ENCODE peak calls at places on chromosomes 3 and 15, in six cellular contexts. Y, P, B, S, T and N are unnamed samples.

GRCh38 chr15:81133782-81134461 is at the start of gene CFAP161:
- DNase-seq in P (peak; percentile 33), B (peak; percentile 86), T (peak; percentile 97), Y (peak; percentile 69), S (peak; percentile 69), N (no peak)

GRCh38 chr3:166788936-166789335 is 591.2 kb downstream of the ZBBX start:
- DNase-seq in Y (no peak), S (no peak), P (no peak), T (no peak), B (no peak), N (no peak)

GRCh38 chr3:193826126-193826795 is 233.3 kb downstream of the OPA1 start:
- DNase-seq in T (no peak), Y (peak; percentile 34), B (no peak), P (no peak), S (peak; percentile 92), N (no peak)

GRCh38 chr3:184543848-184544512 is 17.6 kb upstream of the EPHB3 start:
- DNase-seq in Y (peak; percentile 69), P (peak; percentile 74), B (no peak), S (peak; percentile 52), T (peak; percentile 92), N (peak; percentile 82)

GRCh38 chr15:45646220-45646619 is 11.4 kb downstream of the SQOR start:
- DNase-seq in T (no peak), S (peak; percentile 55), Y (peak; percentile 79), B (no peak), P (no peak), N (no peak)

GRCh38 chr3:24548278-24548677 is 53.6 kb upstream of the THRB start:
- DNase-seq in B (no peak), S (peak; percentile 39), T (no peak), Y (no peak), P (no peak), N (no peak)

GRCh38 chr15:73928971-73929627 is 2.8 kb downstream of the LOXL1 start:
- DNase-seq in Y (no peak), P (peak; percentile 19), B (no peak), T (peak; percentile 55), S (no peak), N (no peak)

GRCh38 chr15:58453931-58454793 is 22.4 kb downstream of the LIPC start:
- DNase-seq in T (no peak), Y (no peak), P (no peak), S (no peak), B (no peak), N (no peak)

GRCh38 chr15:100170280-100170654 is 171.5 kb downstream of the ADAMTS17 start:
- DNase-seq in T (no peak), S (no peak), Y (no peak), B (no peak), P (no peak), N (no peak)

GRCh38 chr15:79418693-79419279 is 13.3 kb upstream of the MINAR1 start:
- DNase-seq in Y (no peak), T (peak; percentile 39), S (peak; percentile 16), B (no peak), P (no peak), N (no peak)

GRCh38 chr15:101391981-101392566 is 97.0 kb upstream of the SNRPA1 start:
- DNase-seq in Y (no peak), T (no peak), P (no peak), B (no peak), S (no peak), N (no peak)

GRCh38 chr3:14478943-14479550 is 61.1 kb downstream of the GRIP2 start:
- DNase-seq in S (no peak), P (no peak), T (no peak), B (peak; percentile 84), Y (no peak), N (no peak)

GRCh38 chr3:42749753-42750231 is 23.3 kb downstream of the CCDC13 start:
- DNase-seq in T (peak; percentile 54), P (peak; percentile 60), Y (no peak), S (no peak), B (no peak), N (no peak)

GRCh38 chr15:75811616-75812015 is 31.6 kb upstream of the UBE2Q2 start:
- DNase-seq in Y (no peak), B (no peak), T (no peak), P (no peak), S (peak; percentile 46), N (no peak)

GRCh38 chr3:192772495-192772894 is 45.2 kb upstream of the FGF12 start:
- DNase-seq in P (no peak), Y (peak; percentile 18), S (peak; percentile 34), B (no peak), T (peak; percentile 61), N (no peak)

GRCh38 chr3:196537319-196537984 is 22.3 kb upstream of the SMCO1 start:
- DNase-seq in B (no peak), P (peak; percentile 38), T (peak; percentile 60), S (no peak), Y (peak; percentile 13), N (no peak)

GRCh38 chr15:83372434-83372873 is 74.7 kb upstream of the SH3GL3 start:
- DNase-seq in S (peak; percentile 47), T (peak; percentile 37), B (no peak), Y (no peak), P (no peak), N (no peak)

GRCh38 chr3:152403632-152404066 is 134.9 kb downstream of the MBNL1 start:
- DNase-seq in Y (peak; percentile 42), B (peak; percentile 66), S (peak; percentile 45), P (no peak), T (no peak), N (no peak)

GRCh38 chr15:39191871-39192281 is 389.0 kb upstream of the THBS1 start:
- DNase-seq in T (no peak), Y (peak; percentile 61), S (peak; percentile 77), P (no peak), B (no peak), N (no peak)

DNA sequence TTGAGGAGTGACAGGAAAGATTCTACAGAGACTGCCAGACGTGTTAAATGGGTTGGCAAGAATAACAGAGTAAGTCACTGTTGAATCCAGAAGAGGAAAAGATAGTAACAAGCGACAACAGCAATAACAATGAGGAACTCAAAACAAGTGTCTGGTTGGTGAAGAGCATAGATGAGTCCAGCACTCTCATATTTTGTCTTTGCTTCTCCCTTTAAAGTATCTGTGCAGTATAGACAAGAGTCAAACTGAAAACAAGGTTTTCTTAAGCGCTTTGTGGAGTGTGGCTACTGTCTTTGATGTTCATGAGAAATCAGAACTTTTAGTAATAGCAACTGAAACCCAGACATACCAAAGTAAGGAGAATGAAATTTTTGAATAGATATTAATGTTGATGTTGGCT is 185.3 kb downstream of the NFKBIZ start:
- DNase-seq in Y (no peak), B (no peak), T (no peak), S (no peak), P (no peak), N (no peak)
- H3K9ac ChIP-seq in Y (no peak overlapping the region), B (no peak overlapping the region), T (no peak overlapping the region), S (no peak overlapping the region), P (no peak overlapping the region), N (no peak overlapping the region)

DNA sequence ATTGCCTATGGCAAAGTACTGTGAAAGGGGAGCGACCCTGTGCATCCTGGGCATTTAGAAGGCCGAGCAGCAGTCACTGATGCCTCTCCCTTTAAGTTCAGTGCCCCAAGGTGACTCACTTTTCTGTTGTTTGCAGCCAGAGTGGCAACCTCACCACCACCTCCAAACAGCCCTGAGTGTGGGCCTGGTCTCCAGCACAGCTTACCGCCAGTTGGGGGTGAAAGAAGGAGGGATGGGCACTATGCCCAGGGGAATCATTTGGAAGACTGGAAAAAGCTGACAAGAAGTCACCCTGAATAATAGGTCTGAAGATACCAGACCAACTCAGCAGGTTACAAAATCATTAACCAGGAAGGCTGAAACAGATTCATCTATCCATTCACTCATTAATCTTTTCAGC is 571.8 kb downstream of the EPHB1 start:
- DNase-seq in P (no peak), S (no peak), Y (no peak), B (no peak), T (no peak), N (no peak)
- H3K9ac ChIP-seq in P (no peak overlapping the region), S (no peak overlapping the region), Y (no peak overlapping the region), B (no peak overlapping the region), T (no peak overlapping the region), N (no peak overlapping the region)

GRCh38 chr15:98855815-98856539 is 151.6 kb downstream of the PGPEP1L start:
- DNase-seq in B (no peak), S (no peak), Y (no peak), T (peak; percentile 42), P (no peak), N (no peak)
- H3K9ac ChIP-seq in B (no peak overlapping the region), S (no peak overlapping the region), Y (peak overlapping the region; percentile 60), T (no peak overlapping the region), P (no peak overlapping the region), N (no peak overlapping the region)

DNA sequence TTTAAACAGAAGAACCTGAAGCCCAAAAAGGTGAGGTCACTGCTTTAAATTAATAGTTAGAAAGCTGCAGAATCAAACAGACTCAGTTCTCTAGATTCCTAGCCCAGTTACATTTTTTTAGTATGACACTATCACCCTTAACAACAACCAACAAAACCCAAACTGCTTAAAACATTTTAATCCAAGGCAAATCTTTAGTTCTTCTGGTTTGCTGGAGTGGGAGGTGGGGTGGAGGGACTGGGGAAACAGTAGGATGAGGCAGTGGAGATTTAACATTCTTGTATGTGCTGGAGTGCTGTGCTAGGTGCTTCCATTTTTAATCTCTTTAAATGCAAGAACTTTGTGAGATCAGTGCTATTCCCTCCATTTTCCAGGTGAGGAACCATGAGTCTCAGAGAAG is 631.6 kb upstream of the KCNMB2 start:
- DNase-seq in Y (peak; percentile 59), P (no peak), T (no peak), S (peak; percentile 84), B (no peak), N (no peak)
- H3K9ac ChIP-seq in Y (peak overlapping the region; percentile 43), P (no peak overlapping the region), T (no peak overlapping the region), S (peak overlapping the region; percentile 26), B (no peak overlapping the region), N (no peak overlapping the region)